ENCODE peak calls at places on chromosomes 12 and 14, in ten cellular contexts. U is IMR-90, T is Karpas-422, M is endothelial cell of umbilical vein, Q is astrocyte, B is colonic mucosa, H is HCT116, F is PC-3, S is mesenchymal stem cell, D is GM23248. J is an unnamed sample.
A peak's percentile ranks its signal among the peaks of the same experiment; 100 is the strongest.

GRCh38 chr12:16726879-16727278 is 120.9 kb upstream of the LMO3 start:
- DNase-seq in U (peak; percentile 16), T (no peak), M (no peak), Q (peak; percentile 82), B (no peak), H (no peak), F (no peak), S (no peak), D (peak; percentile 3), J (no peak)

GRCh38 chr14:68284333-68284732 is 464.8 kb downstream of the RAD51B start:
- DNase-seq in U (no peak), T (no peak), M (no peak), Q (no peak), B (no peak), H (no peak), F (no peak), S (no peak), D (peak; percentile 3), J (peak; percentile 51)

GRCh38 chr12:133038310-133038709 is 1.0 kb downstream of the ZNF84 start:
- DNase-seq in U (no peak), T (no peak), M (peak; percentile 6), Q (no peak), B (no peak), H (no peak), F (no peak), S (no peak), D (peak; percentile 6), J (no peak)

GRCh38 chr14:38721822-38722431 is 381.1 kb downstream of the SEC23A start:
- DNase-seq in U (peak; percentile 31), T (peak; percentile 90), M (peak; percentile 89), Q (peak; percentile 4), B (peak; percentile 86), H (peak; percentile 40), F (peak; percentile 81), S (peak; percentile 64), D (peak; percentile 68), J (peak; percentile 57)

GRCh38 chr14:70921669-70922068 is 14.4 kb downstream of the PCNX1 start:
- DNase-seq in U (no peak), T (no peak), M (no peak), Q (no peak), B (no peak), H (no peak), F (peak; percentile 50), S (no peak), D (peak; percentile 73), J (peak; percentile 72)

GRCh38 chr12:53004582-53004981 is 1.7 kb upstream of the EIF4B start:
- DNase-seq in U (peak; percentile 24), T (peak; percentile 36), M (no peak), Q (no peak), B (no peak), H (no peak), F (no peak), S (peak; percentile 69), D (peak; percentile 25), J (peak; percentile 26)

GRCh38 chr12:59429766-59430165 is 166.1 kb upstream of the SLC16A7 start:
- DNase-seq in U (peak; percentile 65), T (no peak), M (no peak), Q (peak; percentile 10), B (no peak), H (no peak), F (no peak), S (peak; percentile 22), D (peak; percentile 45), J (no peak)

GRCh38 chr14:64235652-64236640 is 58.2 kb downstream of the ESR2 start:
- DNase-seq in U (no peak), T (peak; percentile 98), M (no peak), Q (peak; percentile 11), B (no peak), H (no peak), F (no peak), S (no peak), D (no peak), J (no peak)

GRCh38 chr12:14416658-14417057 is 51.2 kb downstream of the ATF7IP start:
- DNase-seq in U (peak; percentile 93), T (peak; percentile 82), M (peak; percentile 96), Q (peak; percentile 81), B (no peak), H (no peak), F (peak; percentile 50), S (peak; percentile 88), D (peak; percentile 62), J (peak; percentile 80)

GRCh38 chr12:49322367-49322707 is 718 bp upstream of the TROAP start:
- DNase-seq in U (no peak), T (no peak), M (no peak), Q (no peak), B (no peak), H (no peak), F (no peak), S (no peak), D (no peak), J (no peak)

GRCh38 chr12:50505945-50506344 is 1.2 kb downstream of the DIP2B start:
- DNase-seq in U (no peak), T (peak; percentile 80), M (peak; percentile 63), Q (no peak), B (peak; percentile 57), H (no peak), F (peak; percentile 28), S (peak; percentile 24), D (peak; percentile 46), J (peak; percentile 44)

GRCh38 chr12:4164591-4165558 is 108.7 kb upstream of the CCND2 start:
- DNase-seq in U (peak; percentile 75), T (no peak), M (peak; percentile 54), Q (peak; percentile 59), B (peak; percentile 50), H (no peak), F (no peak), S (peak; percentile 79), D (peak; percentile 64), J (peak; percentile 67)

GRCh38 chr14:48261436-48261835 is 586.0 kb upstream of the MDGA2 start:
- DNase-seq in U (no peak), T (no peak), M (no peak), Q (no peak), B (no peak), H (no peak), F (no peak), S (no peak), D (no peak), J (no peak)

GRCh38 chr14:89351364-89351957 is 65.6 kb downstream of the FOXN3 start:
- DNase-seq in U (peak; percentile 42), T (peak; percentile 80), M (peak; percentile 51), Q (peak; percentile 34), B (peak; percentile 17), H (no peak), F (no peak), S (no peak), D (peak; percentile 42), J (peak; percentile 50)

GRCh38 chr14:34003052-34003668 is 52.3 kb upstream of the EGLN3 start:
- DNase-seq in U (no peak), T (no peak), M (no peak), Q (no peak), B (no peak), H (no peak), F (no peak), S (no peak), D (peak; percentile 5), J (no peak)

GRCh38 chr12:52352951-52353350 is 14.3 kb downstream of the KRT85 start:
- DNase-seq in U (no peak), T (no peak), M (no peak), Q (no peak), B (no peak), H (no peak), F (no peak), S (no peak), D (no peak), J (no peak)

GRCh38 chr14:74524076-74524812 is 30.7 kb downstream of the ISCA2 start:
- DNase-seq in U (peak; percentile 60), T (no peak), M (no peak), Q (peak; percentile 82), B (no peak), H (no peak), F (no peak), S (no peak), D (peak; percentile 62), J (peak; percentile 27)

GRCh38 chr12:2018401-2018800 is 14.1 kb upstream of the DCP1B start:
- DNase-seq in U (no peak), T (no peak), M (no peak), Q (no peak), B (no peak), H (no peak), F (no peak), S (no peak), D (no peak), J (no peak)

DNA sequence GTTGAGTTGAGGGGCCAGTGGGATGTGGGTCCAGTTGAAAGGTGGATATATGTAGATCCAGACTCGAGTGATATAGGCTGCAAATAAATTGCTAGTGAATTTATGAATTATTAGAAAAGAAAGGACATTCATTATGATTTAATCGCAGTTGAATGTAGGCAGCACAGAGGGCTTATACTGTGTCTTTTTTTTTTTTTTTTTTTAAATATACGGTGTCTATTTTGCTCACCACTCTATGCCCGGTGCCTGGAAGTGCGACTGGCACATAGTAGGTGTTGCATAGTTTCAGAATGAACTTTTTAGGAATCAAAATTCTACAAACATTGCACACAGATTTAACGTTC is 773 bp upstream of the ETFBKMT start:
- DNase-seq in U (no peak), T (no peak), M (no peak), Q (no peak), B (no peak), H (no peak), F (no peak), S (no peak), D (no peak), J (no peak)
- H3K9ac ChIP-seq in U (peak overlapping the region; percentile 70), T (peak overlapping the region; percentile 78), M (peak overlapping the region; percentile 97), Q (peak overlapping the region; percentile 94), B (no peak overlapping the region), H (peak overlapping the region; percentile 68), F (peak overlapping the region; percentile 84), S (peak overlapping the region; percentile 88), D (peak overlapping the region; percentile 92), J (peak overlapping the region; percentile 97)

GRCh38 chr12:40733871-40734270 is 41.6 kb downstream of the CNTN1 start:
- DNase-seq in U (no peak), T (no peak), M (no peak), Q (no peak), B (no peak), H (no peak), F (no peak), S (no peak), D (no peak), J (no peak)
- H3K4me3 ChIP-seq in U (no peak overlapping the region), T (no peak overlapping the region), M (no peak overlapping the region), Q (no peak overlapping the region), B (no peak overlapping the region), H (no peak overlapping the region), F (no peak overlapping the region), S (no peak overlapping the region), D (no peak overlapping the region), J (no peak overlapping the region)

GRCh38 chr14:86346818-86347384 is 817.0 kb downstream of the FLRT2 start:
- DNase-seq in U (no peak), T (no peak), M (no peak), Q (no peak), B (no peak), H (no peak), F (no peak), S (peak; percentile 13), D (no peak), J (peak; percentile 22)
- H3K9ac ChIP-seq in U (no peak overlapping the region), T (no peak overlapping the region), M (no peak overlapping the region), Q (no peak overlapping the region), B (no peak overlapping the region), H (no peak overlapping the region), F (no peak overlapping the region), S (no peak overlapping the region), D (no peak overlapping the region), J (no peak overlapping the region)

DNA sequence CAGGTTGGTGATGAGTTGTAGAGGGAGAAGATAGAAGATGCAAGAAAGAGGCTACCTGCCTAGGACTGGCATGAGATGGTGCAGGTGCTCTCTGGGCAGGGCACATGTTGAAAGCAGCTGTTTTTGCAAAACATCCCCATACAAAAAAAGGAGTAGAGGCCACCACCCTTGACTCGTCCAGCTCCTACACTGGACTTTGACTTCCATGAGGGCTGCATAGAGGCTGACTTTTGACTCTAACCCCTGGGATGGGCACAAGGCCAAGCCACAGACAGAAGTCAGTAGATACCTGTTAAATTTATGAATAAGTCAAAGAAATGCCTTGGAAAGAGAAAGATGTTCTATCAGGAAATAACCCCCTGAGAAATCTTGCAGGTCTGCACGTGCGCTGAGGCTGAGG is 1139.1 kb upstream of the TMEM132C start:
- DNase-seq in U (no peak), T (no peak), M (no peak), Q (no peak), B (no peak), H (no peak), F (no peak), S (no peak), D (no peak), J (no peak)
- H3K4me3 ChIP-seq in U (no peak overlapping the region), T (no peak overlapping the region), M (no peak overlapping the region), Q (no peak overlapping the region), B (no peak overlapping the region), H (no peak overlapping the region), F (no peak overlapping the region), S (no peak overlapping the region), D (no peak overlapping the region), J (no peak overlapping the region)